ENCODE peak calls at places on chromosomes 13 and 19, in five cellular contexts. U is H1, J is H9, N is IMR-90, X is mesenchymal stem cell. A is an unnamed sample.

GRCh38 chr13:92362717-92363116 is 863.9 kb upstream of the GPC6 start:
- DNase-seq in U (no peak), J (no peak), N (peak), X (peak), A (no peak)

GRCh38 chr19:18002347-18002850 is 5.6 kb upstream of the ARRDC2 start:
- DNase-seq in U (no peak), J (no peak), N (no peak), X (no peak), A (no peak)

GRCh38 chr19:40421468-40421778 is 4.4 kb downstream of the SERTAD1 start:
- DNase-seq in U (no peak), J (no peak), N (no peak), X (no peak), A (no peak)

GRCh38 chr19:19865750-19866598 is at the start of gene ZNF253:
- DNase-seq in U (peak), J (peak), N (peak), X (peak), A (peak)

GRCh38 chr19:33373701-33374405 is at the start of gene CEBPG:
- DNase-seq in U (peak), J (no peak), N (peak), X (peak), A (no peak)

GRCh38 chr13:67410645-67411044 is 180.5 kb upstream of the PCDH9 start:
- DNase-seq in U (no peak), J (no peak), N (no peak), X (no peak), A (no peak)

GRCh38 chr19:17127671-17128070 is 52.1 kb downstream of the MYO9B start:
- DNase-seq in U (no peak), J (no peak), N (no peak), X (no peak), A (no peak)

GRCh38 chr13:57443494-57443893 is 188.1 kb upstream of the PCDH17 start:
- DNase-seq in U (no peak), J (no peak), N (no peak), X (no peak), A (no peak)

GRCh38 chr13:110714798-110715394 is 1.4 kb downstream of the ING1 start:
- DNase-seq in U (peak), J (peak), N (peak), X (no peak), A (peak)

GRCh38 chr19:33370783-33371182 is 2.7 kb upstream of the CEBPG start:
- DNase-seq in U (no peak), J (no peak), N (no peak), X (no peak), A (no peak)

GRCh38 chr13:78382481-78382880 is 220.9 kb downstream of the POU4F1 start:
- DNase-seq in U (no peak), J (no peak), N (no peak), X (no peak), A (no peak)

GRCh38 chr13:46295531-46296464 is 84.1 kb downstream of the LRRC63 start:
- DNase-seq in U (no peak), J (no peak), N (peak), X (peak), A (peak)

GRCh38 chr13:33583398-33583797 is 234.6 kb upstream of the RFC3 start:
- DNase-seq in U (no peak), J (no peak), N (no peak), X (no peak), A (no peak)

GRCh38 chr13:93309886-93310520 is 83.4 kb downstream of the GPC6 start:
- DNase-seq in U (no peak), J (no peak), N (peak), X (peak), A (no peak)

GRCh38 chr19:2771786-2772674 is 11.0 kb downstream of the SGTA start:
- DNase-seq in U (no peak), J (no peak), N (no peak), X (no peak), A (no peak)

GRCh38 chr19:35251456-35251855 is 2.7 kb downstream of the LSR start:
- DNase-seq in U (peak), J (no peak), N (no peak), X (no peak), A (no peak)

GRCh38 chr19:17633700-17634099 is 54.5 kb downstream of the UNC13A start:
- DNase-seq in U (no peak), J (no peak), N (no peak), X (no peak), A (no peak)

GRCh38 chr13:21517576-21517975 is 58.5 kb upstream of the ZDHHC20 start:
- DNase-seq in U (no peak), J (no peak), N (no peak), X (no peak), A (no peak)

GRCh38 chr13:75566658-75567057 is 17.1 kb downstream of the UCHL3 start:
- DNase-seq in U (no peak), J (no peak), N (peak), X (peak), A (peak)

GRCh38 chr13:19058566-19058965 is 123.1 kb downstream of the TUBA3C start:
- DNase-seq in U (no peak), J (no peak), N (no peak), X (no peak), A (no peak)

GRCh38 chr19:53977991-53978731 is 13.3 kb upstream of the CACNG6 start:
- DNase-seq in U (peak), J (peak), N (peak), X (peak), A (no peak)

GRCh38 chr19:17136026-17136425 is 60.4 kb downstream of the MYO9B start:
- DNase-seq in U (peak), J (no peak), N (no peak), X (peak), A (no peak)

GRCh38 chr13:44842158-44842557 is 147.1 kb downstream of the NUFIP1 start:
- DNase-seq in U (no peak), J (no peak), N (peak), X (peak), A (no peak)

GRCh38 chr19:38233740-38234251 is 9.8 kb upstream of the DPF1 start:
- DNase-seq in U (peak), J (peak), N (peak), X (peak), A (peak)

GRCh38 chr13:23570099-23570926 is at the start of gene TNFRSF19:
- DNase-seq in U (no peak), J (no peak), N (peak), X (peak), A (peak)

GRCh38 chr13:31166591-31166990 is 4.9 kb upstream of the HSPH1 start:
- DNase-seq in U (no peak), J (no peak), N (peak), X (no peak), A (no peak)

GRCh38 chr19:4453232-4454179 is 4.1 kb downstream of the UBXN6 start:
- DNase-seq in U (no peak), J (no peak), N (no peak), X (no peak), A (no peak)

GRCh38 chr19:4456566-4456842 is 1.1 kb downstream of the UBXN6 start:
- DNase-seq in U (no peak), J (peak), N (peak), X (peak), A (peak)

GRCh38 chr19:4455742-4456565 is 1.6 kb downstream of the UBXN6 start:
- DNase-seq in U (no peak), J (no peak), N (peak), X (peak), A (no peak)

GRCh38 chr19:4454621-4454951 is 3.0 kb downstream of the UBXN6 start:
- DNase-seq in U (no peak), J (no peak), N (no peak), X (no peak), A (no peak)

GRCh38 chr19:4454952-4455738 is 2.4 kb downstream of the UBXN6 start:
- DNase-seq in U (no peak), J (no peak), N (peak), X (peak), A (no peak)
- H4K91ac ChIP-seq in U (no peak), J (no peak), N (peak), X (peak), A (no peak)

GRCh38 chr19:438416-438958 is 22.3 kb downstream of the SHC2 start:
- DNase-seq in U (no peak), J (no peak), N (no peak), X (no peak), A (no peak)
- H2BK120ac ChIP-seq in U (no peak), J (no peak), N (no peak), X (no peak), A (no peak)

DNA sequence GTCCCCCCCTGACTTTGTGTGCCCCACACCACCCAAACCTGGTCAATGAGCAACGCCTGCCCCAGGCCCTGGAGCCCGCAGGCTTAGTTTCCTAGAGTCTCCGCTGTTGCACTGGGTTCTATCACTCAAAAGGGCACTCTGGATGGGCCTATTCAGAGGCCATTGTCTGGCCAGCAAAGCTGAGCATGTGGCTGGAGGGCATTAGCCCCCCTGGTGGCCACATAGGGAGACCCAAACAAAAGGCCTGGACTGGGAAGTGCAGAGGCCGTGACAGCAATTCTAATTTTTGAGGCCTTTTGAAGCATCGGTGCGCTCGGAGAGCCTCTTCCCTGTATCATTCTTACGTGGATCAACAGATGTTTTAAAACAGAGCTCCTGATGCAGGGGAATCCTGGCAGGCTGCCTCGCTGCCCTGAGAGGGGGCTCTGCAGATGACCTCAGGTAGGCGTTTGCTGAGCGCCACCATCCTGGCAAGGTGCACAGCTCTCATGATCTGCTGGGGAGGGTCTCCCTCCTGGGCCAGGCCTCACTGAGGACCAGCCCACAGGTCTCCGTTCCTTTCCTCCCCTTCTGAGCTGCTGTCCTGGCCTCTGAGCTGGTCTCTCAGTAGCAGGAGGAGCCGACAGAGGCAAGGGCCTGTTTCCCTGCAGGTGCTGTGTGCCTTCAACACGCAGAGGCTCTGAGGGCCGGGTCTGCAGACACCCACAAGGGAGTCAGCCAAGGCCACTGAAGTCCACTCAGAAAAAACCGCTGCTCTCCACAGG is 190.5 kb downstream of the URI1 start:
- DNase-seq in U (no peak), J (no peak), N (no peak), X (no peak), A (no peak)
- H4K91ac ChIP-seq in U (peak), J (no peak), N (no peak), X (no peak), A (no peak)

GRCh38 chr19:48271531-48272151 is 1.8 kb downstream of the ZNF114 start:
- DNase-seq in U (peak), J (peak), N (peak), X (peak), A (peak)

GRCh38 chr19:48274938-48275337 is 5.1 kb downstream of the ZNF114 start:
- DNase-seq in U (no peak), J (no peak), N (no peak), X (no peak), A (no peak)

GRCh38 chr19:48279747-48280146 is 9.9 kb downstream of the ZNF114 start:
- DNase-seq in U (no peak), J (no peak), N (no peak), X (no peak), A (no peak)

DNA sequence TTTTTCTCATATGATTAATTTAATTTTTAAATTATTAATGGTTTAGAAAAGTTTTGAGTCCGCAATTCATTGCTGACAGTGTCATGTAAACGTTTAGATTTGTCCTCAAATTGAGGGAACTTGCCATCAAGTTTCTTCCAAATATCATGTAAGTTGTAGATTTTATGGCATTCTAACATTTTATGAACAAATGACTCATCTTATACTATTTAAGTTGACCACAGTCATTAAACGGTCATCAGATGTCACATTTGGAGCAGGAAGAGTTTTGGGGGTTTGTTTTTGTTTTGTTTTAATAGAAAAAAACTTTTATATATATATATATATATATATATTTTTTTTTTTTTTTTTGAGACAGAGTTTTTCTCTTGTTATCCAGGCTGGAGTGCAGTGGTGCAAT is 4.3 kb downstream of the ZNF114 start:
- DNase-seq in U (no peak), J (no peak), N (peak), X (no peak), A (no peak)
- H2BK120ac ChIP-seq in U (no peak), J (no peak), N (no peak), X (no peak), A (no peak)

DNA sequence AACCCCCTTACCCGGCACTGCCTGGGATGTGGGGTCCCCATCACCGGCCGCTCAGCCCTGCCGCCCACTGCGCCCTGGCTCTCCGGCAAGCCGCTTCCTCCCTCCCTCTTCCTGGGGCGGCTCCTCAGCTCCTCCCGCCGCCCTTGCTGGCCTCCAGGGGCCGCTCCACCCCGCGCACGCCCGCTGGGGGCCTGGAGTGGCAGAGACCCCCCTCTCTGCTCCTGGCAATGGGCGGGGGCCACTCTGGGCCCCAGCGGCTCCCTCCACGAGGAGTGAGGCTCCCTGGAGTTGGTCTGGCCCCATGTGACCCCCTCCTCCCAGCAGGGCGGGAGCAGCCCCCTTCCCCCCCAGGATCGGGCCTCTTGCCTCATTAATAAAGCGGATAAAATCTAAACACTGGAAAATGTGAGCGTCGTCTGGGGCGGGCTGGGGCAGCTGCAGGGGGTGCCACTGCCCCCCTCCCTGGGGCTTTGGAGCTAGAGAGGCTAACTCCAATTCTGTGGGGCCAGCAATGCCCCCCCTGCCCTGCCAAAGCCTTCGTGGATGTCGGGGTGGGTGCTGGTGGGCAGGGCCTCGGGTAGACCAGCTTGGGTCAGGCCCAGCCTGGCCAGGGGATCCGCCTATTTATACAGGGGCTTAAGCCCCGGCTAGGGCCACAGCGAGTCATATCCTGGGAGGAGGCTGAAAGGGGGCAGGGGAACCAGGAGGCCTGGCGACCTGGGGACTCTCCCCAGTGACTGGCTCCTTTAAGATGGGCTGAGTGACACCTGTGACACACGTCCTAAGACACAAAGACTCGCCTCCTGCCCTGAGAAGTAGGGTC is at the start of gene PTGER1:
- DNase-seq in U (peak), J (peak), N (peak), X (peak), A (peak)
- H4K91ac ChIP-seq in U (no peak), J (no peak), N (peak), X (peak), A (no peak)

DNA sequence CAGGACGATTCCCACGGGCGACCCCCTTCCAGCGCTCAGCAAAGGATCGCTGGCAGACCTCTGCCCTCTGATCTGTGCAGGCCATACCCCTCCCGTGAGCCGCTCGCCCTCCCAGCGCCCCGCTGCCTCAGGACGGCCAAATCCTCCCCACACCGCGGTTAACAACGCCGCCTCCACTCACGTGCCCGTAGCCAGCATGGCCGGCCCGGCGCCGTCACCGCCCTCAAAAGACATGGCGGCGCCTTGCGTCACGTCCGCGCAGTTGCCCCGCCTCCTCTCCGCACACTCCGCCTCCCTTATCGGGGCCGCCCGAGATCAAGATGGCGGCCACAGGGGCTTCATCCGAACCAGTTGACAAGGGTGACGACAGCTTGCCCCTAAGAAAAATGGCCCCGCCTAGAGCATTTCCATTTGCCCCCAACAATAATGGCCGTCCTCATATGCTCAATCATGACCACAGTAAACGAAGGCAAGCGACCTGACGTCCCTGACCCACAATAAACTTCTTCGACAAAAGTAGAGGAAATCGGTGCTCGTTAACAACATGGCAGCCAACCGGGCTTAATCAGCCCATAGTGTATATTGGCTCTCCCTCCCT is 634 bp downstream of the AKT1S1 start:
- DNase-seq in U (peak), J (peak), N (peak), X (peak), A (peak)
- H2BK120ac ChIP-seq in U (peak), J (no peak), N (peak), X (peak), A (peak)

GRCh38 chr13:85080726-85081125 is 718.5 kb downstream of the SLITRK6 start:
- DNase-seq in U (no peak), J (no peak), N (no peak), X (no peak), A (peak)
- H4K91ac ChIP-seq in U (no peak), J (no peak), N (no peak), X (no peak), A (no peak)

GRCh38 chr19:8148410-8149231 is 771 bp downstream of the FBN3 start:
- DNase-seq in U (peak), J (peak), N (no peak), X (no peak), A (peak)
- H2BK120ac ChIP-seq in U (no peak), J (no peak), N (no peak), X (no peak), A (peak)

GRCh38 chr19:13074378-13074777 is 28.3 kb downstream of the LYL1 start:
- DNase-seq in U (no peak), J (no peak), N (no peak), X (no peak), A (no peak)

GRCh38 chr19:13076787-13077186 is 25.9 kb downstream of the LYL1 start:
- DNase-seq in U (no peak), J (no peak), N (no peak), X (no peak), A (no peak)

GRCh38 chr19:13078897-13079541 is 23.6 kb downstream of the LYL1 start:
- DNase-seq in U (no peak), J (no peak), N (no peak), X (no peak), A (no peak)

GRCh38 chr19:13077233-13077632 is 25.4 kb downstream of the LYL1 start:
- DNase-seq in U (no peak), J (no peak), N (no peak), X (no peak), A (no peak)

GRCh38 chr19:13076320-13076719 is 26.3 kb downstream of the LYL1 start:
- DNase-seq in U (no peak), J (no peak), N (no peak), X (no peak), A (no peak)
- H4K91ac ChIP-seq in U (peak), J (no peak), N (no peak), X (no peak), A (no peak)

DNA sequence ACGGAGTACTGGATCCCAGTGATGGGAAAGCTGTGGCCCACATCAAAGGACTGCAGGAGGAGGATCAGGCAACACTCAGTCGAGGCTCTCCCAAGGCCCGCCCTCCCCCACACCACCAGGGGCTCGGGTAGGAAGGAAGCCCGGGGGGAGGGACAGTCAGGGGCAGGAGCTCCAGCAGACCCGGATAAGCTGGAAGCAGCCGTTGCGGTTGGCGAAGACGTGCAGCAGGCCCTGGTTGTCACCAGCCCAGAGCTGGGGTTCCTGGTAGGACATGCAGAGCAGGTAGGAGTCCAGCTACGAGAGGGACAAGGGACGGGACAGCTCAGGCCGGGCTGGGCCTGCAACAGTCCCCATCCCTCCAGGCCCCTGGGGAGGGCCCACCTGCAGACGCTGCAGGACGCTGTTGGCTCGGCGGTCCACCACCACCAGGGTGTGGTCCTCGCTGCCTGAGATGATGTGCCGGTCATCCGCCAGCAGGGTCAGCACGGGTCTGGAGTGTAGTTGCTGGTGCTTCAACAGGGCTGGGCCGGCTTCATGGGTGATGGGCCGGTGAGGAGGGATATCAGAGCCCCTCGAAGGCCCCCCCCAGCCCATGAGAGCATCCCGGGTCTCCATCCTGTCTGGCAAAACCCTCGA is 1.9 kb downstream of the GNG14 start:
- DNase-seq in U (no peak), J (no peak), N (no peak), X (no peak), A (no peak)
- H2BK120ac ChIP-seq in U (no peak), J (no peak), N (no peak), X (no peak), A (no peak)

A was measured in trophoblast cell.